ENCODE peak calls at places on chromosomes 7 and 10, in ten cellular contexts. One of them, this sample, is unnamed.

GRCh38 chr7:1079546-1079945 is 8.4 kb upstream of the GPER1 start:
- DNase-seq in heart left ventricle: no peak
- DNase-seq in spleen: no peak
- DNase-seq in uterus: no peak
- DNase-seq in endothelial cell of umbilical vein: no peak
- DNase-seq in esophagus muscularis mucosa: no peak
- DNase-seq in sigmoid colon: no peak
- DNase-seq in body of pancreas: no peak
- DNase-seq in prostate gland: no peak
- DNase-seq in right lobe of liver: no peak
- DNase-seq in this sample: no peak

GRCh38 chr10:58358314-58358933 is 23.6 kb downstream of the UBE2D1 start:
- DNase-seq in heart left ventricle: no peak
- DNase-seq in spleen: no peak
- DNase-seq in uterus: no peak
- DNase-seq in endothelial cell of umbilical vein: no peak
- DNase-seq in esophagus muscularis mucosa: no peak
- DNase-seq in sigmoid colon: no peak
- DNase-seq in body of pancreas: no peak
- DNase-seq in prostate gland: no peak
- DNase-seq in right lobe of liver: no peak
- DNase-seq in this sample: no peak

GRCh38 chr7:156515911-156516790 is 124.4 kb upstream of the RNF32 start:
- DNase-seq in heart left ventricle: no peak
- DNase-seq in spleen: no peak
- DNase-seq in uterus: no peak
- DNase-seq in endothelial cell of umbilical vein: no peak
- DNase-seq in esophagus muscularis mucosa: peak; percentile 68
- DNase-seq in sigmoid colon: no peak
- DNase-seq in body of pancreas: peak; percentile 54
- DNase-seq in prostate gland: no peak
- DNase-seq in right lobe of liver: peak; percentile 44
- DNase-seq in this sample: no peak

GRCh38 chr7:151025924-151026671 is 1.8 kb upstream of the ATG9B start:
- DNase-seq in heart left ventricle: no peak
- DNase-seq in spleen: no peak
- DNase-seq in uterus: no peak
- DNase-seq in endothelial cell of umbilical vein: no peak
- DNase-seq in esophagus muscularis mucosa: no peak
- DNase-seq in sigmoid colon: no peak
- DNase-seq in body of pancreas: no peak
- DNase-seq in prostate gland: no peak
- DNase-seq in right lobe of liver: no peak
- DNase-seq in this sample: no peak

GRCh38 chr10:50585921-50586739 is 37.6 kb downstream of the SGMS1 start:
- DNase-seq in heart left ventricle: no peak
- DNase-seq in spleen: no peak
- DNase-seq in uterus: no peak
- DNase-seq in endothelial cell of umbilical vein: peak; percentile 11
- DNase-seq in esophagus muscularis mucosa: no peak
- DNase-seq in sigmoid colon: no peak
- DNase-seq in body of pancreas: no peak
- DNase-seq in prostate gland: no peak
- DNase-seq in right lobe of liver: no peak
- DNase-seq in this sample: no peak

GRCh38 chr10:8416192-8416701 is 361.8 kb downstream of the GATA3 start:
- DNase-seq in heart left ventricle: no peak
- DNase-seq in spleen: no peak
- DNase-seq in uterus: no peak
- DNase-seq in endothelial cell of umbilical vein: no peak
- DNase-seq in esophagus muscularis mucosa: no peak
- DNase-seq in sigmoid colon: no peak
- DNase-seq in body of pancreas: no peak
- DNase-seq in prostate gland: no peak
- DNase-seq in right lobe of liver: no peak
- DNase-seq in this sample: no peak

GRCh38 chr7:93249749-93250148 is 17.6 kb downstream of the VPS50 start:
- DNase-seq in heart left ventricle: no peak
- DNase-seq in spleen: no peak
- DNase-seq in uterus: no peak
- DNase-seq in endothelial cell of umbilical vein: no peak
- DNase-seq in esophagus muscularis mucosa: no peak
- DNase-seq in sigmoid colon: no peak
- DNase-seq in body of pancreas: no peak
- DNase-seq in prostate gland: no peak
- DNase-seq in right lobe of liver: no peak
- DNase-seq in this sample: no peak

GRCh38 chr7:105611856-105612775 is 30.8 kb upstream of the EFCAB10 start:
- DNase-seq in heart left ventricle: no peak
- DNase-seq in spleen: no peak
- DNase-seq in uterus: no peak
- DNase-seq in endothelial cell of umbilical vein: no peak
- DNase-seq in esophagus muscularis mucosa: no peak
- DNase-seq in sigmoid colon: peak; percentile 60
- DNase-seq in body of pancreas: no peak
- DNase-seq in prostate gland: no peak
- DNase-seq in right lobe of liver: no peak
- DNase-seq in this sample: no peak

GRCh38 chr7:157525501-157525915 is 188.7 kb downstream of the DNAJB6 start:
- DNase-seq in heart left ventricle: no peak
- DNase-seq in spleen: no peak
- DNase-seq in uterus: no peak
- DNase-seq in endothelial cell of umbilical vein: no peak
- DNase-seq in esophagus muscularis mucosa: no peak
- DNase-seq in sigmoid colon: no peak
- DNase-seq in body of pancreas: no peak
- DNase-seq in prostate gland: no peak
- DNase-seq in right lobe of liver: no peak
- DNase-seq in this sample: peak; percentile 43

GRCh38 chr7:157524731-157525130 is 187.9 kb downstream of the DNAJB6 start:
- DNase-seq in heart left ventricle: no peak
- DNase-seq in spleen: no peak
- DNase-seq in uterus: no peak
- DNase-seq in endothelial cell of umbilical vein: no peak
- DNase-seq in esophagus muscularis mucosa: no peak
- DNase-seq in sigmoid colon: no peak
- DNase-seq in body of pancreas: no peak
- DNase-seq in prostate gland: no peak
- DNase-seq in right lobe of liver: no peak
- DNase-seq in this sample: no peak

GRCh38 chr7:157527235-157527634 is 190.4 kb downstream of the DNAJB6 start:
- DNase-seq in heart left ventricle: no peak
- DNase-seq in spleen: peak; percentile 39
- DNase-seq in uterus: no peak
- DNase-seq in endothelial cell of umbilical vein: no peak
- DNase-seq in esophagus muscularis mucosa: no peak
- DNase-seq in sigmoid colon: no peak
- DNase-seq in body of pancreas: no peak
- DNase-seq in prostate gland: no peak
- DNase-seq in right lobe of liver: no peak
- DNase-seq in this sample: no peak

GRCh38 chr7:157527686-157528085 is 190.9 kb downstream of the DNAJB6 start:
- DNase-seq in heart left ventricle: no peak
- DNase-seq in spleen: peak; percentile 66
- DNase-seq in uterus: no peak
- DNase-seq in endothelial cell of umbilical vein: no peak
- DNase-seq in esophagus muscularis mucosa: no peak
- DNase-seq in sigmoid colon: no peak
- DNase-seq in body of pancreas: no peak
- DNase-seq in prostate gland: no peak
- DNase-seq in right lobe of liver: no peak
- DNase-seq in this sample: no peak

DNA sequence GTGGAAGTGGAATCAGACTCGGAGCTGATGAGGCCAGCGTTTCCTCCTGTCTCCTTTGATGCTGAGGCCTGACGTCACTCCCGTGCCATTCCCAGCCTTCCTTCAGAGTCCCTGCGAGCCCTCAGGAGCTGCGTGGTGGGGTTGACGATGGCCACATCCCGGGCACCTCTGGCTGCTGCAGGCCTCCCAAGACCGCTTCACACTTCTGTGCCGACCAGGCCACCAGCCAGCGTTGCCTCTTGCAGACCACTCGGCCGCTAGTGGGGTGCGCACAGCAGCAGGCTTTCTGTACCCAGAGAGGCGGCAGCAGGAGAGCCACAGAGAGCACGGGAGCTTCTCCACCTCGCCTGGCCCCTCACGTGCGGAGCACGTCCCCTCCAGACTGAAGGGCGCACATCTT is 189.8 kb downstream of the DNAJB6 start:
- DNase-seq in heart left ventricle: no peak
- DNase-seq in spleen: peak; percentile 69
- DNase-seq in uterus: no peak
- DNase-seq in endothelial cell of umbilical vein: no peak
- DNase-seq in esophagus muscularis mucosa: no peak
- DNase-seq in sigmoid colon: no peak
- DNase-seq in body of pancreas: no peak
- DNase-seq in prostate gland: no peak
- DNase-seq in right lobe of liver: no peak
- DNase-seq in this sample: no peak
- H3K27ac ChIP-seq in heart left ventricle: no peak overlapping the region
- H3K27ac ChIP-seq in spleen: no peak overlapping the region
- H3K27ac ChIP-seq in uterus: no peak overlapping the region
- H3K27ac ChIP-seq in endothelial cell of umbilical vein: no peak overlapping the region
- H3K27ac ChIP-seq in esophagus muscularis mucosa: no peak overlapping the region
- H3K27ac ChIP-seq in sigmoid colon: no peak overlapping the region
- H3K27ac ChIP-seq in body of pancreas: no peak overlapping the region
- H3K27ac ChIP-seq in prostate gland: no peak overlapping the region
- H3K27ac ChIP-seq in right lobe of liver: no peak overlapping the region
- H3K27ac ChIP-seq in this sample: no peak overlapping the region

DNA sequence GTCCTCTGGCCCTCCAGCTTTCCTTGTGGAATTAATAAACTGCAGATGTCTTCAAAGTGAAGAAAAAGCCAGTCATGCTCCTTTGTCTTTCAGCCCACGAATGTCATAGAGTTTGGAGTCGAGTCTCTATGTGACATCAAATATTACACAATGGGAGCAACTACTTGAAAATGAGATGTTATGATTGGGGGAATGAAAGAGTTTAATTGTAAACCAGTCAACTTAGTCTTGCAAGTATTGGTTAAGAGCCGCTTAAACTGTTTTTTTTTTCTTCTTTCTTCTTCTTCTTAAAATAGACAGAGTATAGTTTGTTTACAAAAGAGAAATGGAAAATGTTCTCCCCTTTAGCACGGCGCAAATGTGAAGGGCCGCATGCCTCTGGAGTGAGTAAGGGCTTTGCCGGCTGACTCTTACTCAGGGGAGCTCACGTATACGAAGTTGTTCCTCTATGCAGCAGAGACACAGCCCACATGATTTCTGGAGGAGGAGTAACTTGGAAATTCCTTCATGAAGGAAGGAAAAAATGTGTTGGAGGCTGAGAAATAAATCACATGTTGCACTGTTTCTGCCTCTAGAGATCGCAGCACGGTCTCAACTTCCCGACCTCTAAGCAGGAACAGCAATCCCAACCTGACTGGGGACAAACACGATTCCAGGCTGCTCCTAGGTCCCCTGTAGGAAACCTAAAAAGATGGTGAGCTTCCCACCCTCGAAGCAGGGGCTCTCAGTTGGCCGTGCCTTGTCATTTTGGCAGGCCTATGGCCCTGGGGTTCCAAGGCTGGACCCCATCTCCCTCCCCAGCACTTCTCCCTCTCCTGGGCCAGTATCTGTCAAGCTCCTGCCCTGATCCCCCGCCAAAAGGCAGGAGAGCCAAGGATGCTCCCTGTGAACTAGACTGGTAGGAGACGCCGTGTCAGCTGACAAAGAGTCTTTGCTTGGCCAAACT is 44.9 kb downstream of the MYOF start:
- DNase-seq in heart left ventricle: peak; percentile 83
- DNase-seq in spleen: no peak
- DNase-seq in uterus: peak; percentile 95
- DNase-seq in endothelial cell of umbilical vein: peak; percentile 99
- DNase-seq in esophagus muscularis mucosa: peak; percentile 97
- DNase-seq in sigmoid colon: peak; percentile 98
- DNase-seq in body of pancreas: peak; percentile 68
- DNase-seq in prostate gland: peak; percentile 84
- DNase-seq in right lobe of liver: peak; percentile 31
- DNase-seq in this sample: peak; percentile 83
- TF ChIP-seq POLR2A in heart left ventricle: peak; percentile 48
- TF ChIP-seq POLR2A in spleen: no peak
- TF ChIP-seq POLR2A in uterus: peak; percentile 44
- TF ChIP-seq POLR2A in endothelial cell of umbilical vein: peak; percentile 50
- TF ChIP-seq POLR2A in esophagus muscularis mucosa: peak; percentile 23
- TF ChIP-seq POLR2A in sigmoid colon: peak; percentile 46
- TF ChIP-seq POLR2A in body of pancreas: peak; percentile 61
- TF ChIP-seq POLR2A in prostate gland: peak; percentile 19
- TF ChIP-seq POLR2A in right lobe of liver: no peak
- TF ChIP-seq POLR2A in this sample: no peak

DNA sequence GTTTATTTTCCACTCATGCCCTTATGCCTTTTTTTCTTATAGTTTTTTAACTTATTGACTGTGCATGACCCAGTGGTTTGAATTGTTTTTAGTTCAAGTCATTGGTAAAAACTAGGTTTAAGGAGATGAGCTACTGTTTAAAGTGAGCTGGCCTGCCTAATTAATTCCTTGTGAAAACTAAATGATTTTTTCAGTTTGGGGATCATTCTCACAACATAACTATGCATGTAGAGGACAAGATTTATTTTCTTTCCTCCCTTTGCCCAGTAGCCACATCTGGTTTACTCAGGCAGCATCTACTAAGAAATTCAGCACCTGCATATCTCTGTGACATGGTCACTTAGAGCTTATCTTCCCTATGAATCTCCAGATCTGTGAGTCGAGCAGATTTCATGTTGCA is 1.7 kb downstream of the ADO start:
- DNase-seq in heart left ventricle: no peak
- DNase-seq in spleen: no peak
- DNase-seq in uterus: no peak
- DNase-seq in endothelial cell of umbilical vein: no peak
- DNase-seq in esophagus muscularis mucosa: no peak
- DNase-seq in sigmoid colon: no peak
- DNase-seq in body of pancreas: no peak
- DNase-seq in prostate gland: no peak
- DNase-seq in right lobe of liver: no peak
- DNase-seq in this sample: no peak
- H3K4me3 ChIP-seq in heart left ventricle: peak overlapping the region; percentile 93
- H3K4me3 ChIP-seq in spleen: peak overlapping the region; percentile 95
- H3K4me3 ChIP-seq in uterus: peak overlapping the region; percentile 72
- H3K4me3 ChIP-seq in endothelial cell of umbilical vein: peak overlapping the region; percentile 24
- H3K4me3 ChIP-seq in esophagus muscularis mucosa: peak overlapping the region; percentile 97
- H3K4me3 ChIP-seq in sigmoid colon: peak overlapping the region; percentile 78
- H3K4me3 ChIP-seq in body of pancreas: no peak overlapping the region
- H3K4me3 ChIP-seq in prostate gland: peak overlapping the region; percentile 79
- H3K4me3 ChIP-seq in right lobe of liver: peak overlapping the region; percentile 92
- H3K4me3 ChIP-seq in this sample: peak overlapping the region; percentile 86

GRCh38 chr10:14654821-14655382 is 119.8 kb downstream of the FAM107B start:
- DNase-seq in heart left ventricle: no peak
- DNase-seq in spleen: no peak
- DNase-seq in uterus: no peak
- DNase-seq in endothelial cell of umbilical vein: no peak
- DNase-seq in esophagus muscularis mucosa: no peak
- DNase-seq in sigmoid colon: no peak
- DNase-seq in body of pancreas: no peak
- DNase-seq in prostate gland: no peak
- DNase-seq in right lobe of liver: no peak
- DNase-seq in this sample: no peak

GRCh38 chr10:14656052-14656451 is 118.6 kb downstream of the FAM107B start:
- DNase-seq in heart left ventricle: no peak
- DNase-seq in spleen: no peak
- DNase-seq in uterus: no peak
- DNase-seq in endothelial cell of umbilical vein: no peak
- DNase-seq in esophagus muscularis mucosa: no peak
- DNase-seq in sigmoid colon: no peak
- DNase-seq in body of pancreas: no peak
- DNase-seq in prostate gland: no peak
- DNase-seq in right lobe of liver: no peak
- DNase-seq in this sample: no peak

GRCh38 chr10:14652067-14652466 is 122.6 kb downstream of the FAM107B start:
- DNase-seq in heart left ventricle: no peak
- DNase-seq in spleen: no peak
- DNase-seq in uterus: peak; percentile 33
- DNase-seq in endothelial cell of umbilical vein: peak; percentile 16
- DNase-seq in esophagus muscularis mucosa: no peak
- DNase-seq in sigmoid colon: no peak
- DNase-seq in body of pancreas: no peak
- DNase-seq in prostate gland: no peak
- DNase-seq in right lobe of liver: no peak
- DNase-seq in this sample: no peak

GRCh38 chr10:14652816-14653215 is 121.9 kb downstream of the FAM107B start:
- DNase-seq in heart left ventricle: no peak
- DNase-seq in spleen: no peak
- DNase-seq in uterus: no peak
- DNase-seq in endothelial cell of umbilical vein: no peak
- DNase-seq in esophagus muscularis mucosa: no peak
- DNase-seq in sigmoid colon: no peak
- DNase-seq in body of pancreas: no peak
- DNase-seq in prostate gland: no peak
- DNase-seq in right lobe of liver: no peak
- DNase-seq in this sample: no peak

DNA sequence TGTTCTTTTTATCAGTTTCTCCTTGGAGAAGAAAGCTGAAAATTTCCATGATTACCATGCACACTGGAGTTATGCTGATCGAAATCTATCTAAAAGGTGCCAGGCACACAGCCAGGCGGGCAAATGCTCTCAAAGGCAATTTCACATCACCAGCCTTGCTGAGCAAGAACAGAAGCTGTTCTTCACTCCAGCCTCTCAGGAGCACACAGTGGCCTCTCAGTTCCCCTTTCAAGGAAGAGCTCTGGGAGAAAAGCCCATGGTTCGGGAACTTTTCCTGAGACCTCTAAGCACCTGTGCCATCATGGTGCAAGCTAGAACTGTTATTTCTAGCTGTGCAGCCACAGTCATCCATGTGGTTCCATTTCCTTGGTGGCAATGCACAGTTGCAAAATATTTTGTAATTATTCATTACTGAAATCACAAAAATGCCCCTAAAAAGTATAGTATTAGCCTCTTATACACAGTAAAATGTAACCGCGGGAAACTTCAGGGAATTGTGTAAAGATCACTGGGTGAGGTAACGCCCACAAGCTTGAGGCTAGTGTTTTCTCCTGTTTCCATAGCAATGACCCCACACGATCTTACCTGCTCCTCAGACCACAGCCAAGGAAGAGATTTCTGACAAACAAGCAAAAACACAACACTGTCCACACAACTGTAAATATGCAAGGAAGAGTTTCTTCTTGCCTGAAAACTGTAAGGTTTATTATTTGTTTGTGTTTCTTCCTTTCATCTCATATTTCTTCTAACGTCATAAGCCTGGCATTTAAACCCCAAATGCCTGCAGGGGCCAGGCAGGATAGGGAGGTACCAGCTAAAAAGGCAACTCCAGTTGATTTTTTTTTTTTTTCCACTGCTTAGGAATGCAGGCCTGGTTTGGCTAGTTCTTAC is 121.2 kb downstream of the FAM107B start:
- DNase-seq in heart left ventricle: peak; percentile 12
- DNase-seq in spleen: no peak
- DNase-seq in uterus: peak; percentile 43
- DNase-seq in endothelial cell of umbilical vein: peak; percentile 47
- DNase-seq in esophagus muscularis mucosa: no peak
- DNase-seq in sigmoid colon: no peak
- DNase-seq in body of pancreas: peak; percentile 74
- DNase-seq in prostate gland: peak; percentile 42
- DNase-seq in right lobe of liver: no peak
- DNase-seq in this sample: no peak
- H3K27ac ChIP-seq in heart left ventricle: peak overlapping the region; percentile 15
- H3K27ac ChIP-seq in spleen: no peak overlapping the region
- H3K27ac ChIP-seq in uterus: peak overlapping the region; percentile 75
- H3K27ac ChIP-seq in endothelial cell of umbilical vein: no peak overlapping the region
- H3K27ac ChIP-seq in esophagus muscularis mucosa: peak overlapping the region; percentile 20
- H3K27ac ChIP-seq in sigmoid colon: peak overlapping the region; percentile 25
- H3K27ac ChIP-seq in body of pancreas: peak overlapping the region; percentile 89
- H3K27ac ChIP-seq in prostate gland: peak overlapping the region; percentile 35
- H3K27ac ChIP-seq in right lobe of liver: no peak overlapping the region
- H3K27ac ChIP-seq in this sample: no peak overlapping the region